ENCODE peak calls at places on chromosomes 4 and X, in nine cellular contexts. P is activated CD4-positive, alpha-beta T cell treated with anti-CD3 and anti-CD28 coated beads for 24 hours; A is NCI-H2029; G is T follicular helper cell; M is pancreas; B is BJ; F is Kasumi-1; J is GM12864; C is AG08395. V is an unnamed sample.

GRCh38 chrX:68677998-68678397 is 30.5 kb downstream of the STARD8 start:
- DNase-seq in P (no peak), A (no peak), G (no peak), M (no peak), B (no peak), F (no peak), J (no peak), C (no peak), V (peak; percentile 53)

GRCh38 chrX:154096140-154097002 is 1.1 kb downstream of the MECP2 start:
- DNase-seq in P (no peak), A (no peak), G (no peak), M (peak; percentile 10), B (no peak), F (no peak), J (no peak), C (peak; percentile 43), V (peak; percentile 47)

GRCh38 chrX:54043084-54043483 is 1.2 kb downstream of the PHF8 start:
- DNase-seq in P (no peak), A (no peak), G (no peak), M (no peak), B (no peak), F (no peak), J (no peak), C (no peak), V (no peak)

GRCh38 chr4:24910504-24910903 is 2.3 kb downstream of the CCDC149 start:
- DNase-seq in P (no peak), A (no peak), G (no peak), M (no peak), B (no peak), F (no peak), J (no peak), C (peak; percentile 50), V (no peak)

GRCh38 chr4:69485130-69485529 is 10.6 kb downstream of the UGT2B4 start:
- DNase-seq in P (no peak), A (no peak), G (no peak), M (no peak), B (no peak), F (no peak), J (no peak), C (no peak), V (no peak)

GRCh38 chr4:57550143-57550542 is 440.0 kb upstream of the IGFBP7 start:
- DNase-seq in P (no peak), A (peak; percentile 66), G (no peak), M (no peak), B (no peak), F (no peak), J (no peak), C (no peak), V (no peak)

GRCh38 chr4:95265814-95266740 is 282.7 kb downstream of the UNC5C start:
- DNase-seq in P (no peak), A (no peak), G (no peak), M (no peak), B (no peak), F (no peak), J (no peak), C (no peak), V (no peak)

GRCh38 chr4:91621446-91621845 is 682.3 kb upstream of the GRID2 start:
- DNase-seq in P (no peak), A (no peak), G (no peak), M (no peak), B (no peak), F (no peak), J (no peak), C (no peak), V (no peak)

GRCh38 chrX:48511561-48511960 is 2.8 kb downstream of the PORCN start:
- DNase-seq in P (no peak), A (no peak), G (no peak), M (no peak), B (no peak), F (no peak), J (no peak), C (peak; percentile 29), V (no peak)